ENCODE peak calls at places on chromosomes 1 and 21, in nine cellular contexts. One of them, this sample, is unnamed.

GRCh38 chr21:35940074-35940927 is 120.0 kb downstream of the SETD4 start:
- DNase-seq in sigmoid colon: peak
- DNase-seq in stomach: peak
- DNase-seq in esophagus muscularis mucosa: peak
- DNase-seq in prostate gland: peak
- DNase-seq in HepG2: peak
- DNase-seq in Panc1: peak
- DNase-seq in GM23338: peak
- DNase-seq in HCT116: peak
- DNase-seq in this sample: peak

GRCh38 chr1:243487036-243487648 is 231.3 kb downstream of the SDCCAG8 start:
- DNase-seq in esophagus muscularis mucosa: no peak
- DNase-seq in HCT116: no peak
- DNase-seq in prostate gland: no peak
- DNase-seq in GM23338: no peak
- DNase-seq in HepG2: no peak
- DNase-seq in stomach: no peak
- DNase-seq in Panc1: no peak
- DNase-seq in sigmoid colon: no peak
- DNase-seq in this sample: no peak

GRCh38 chr1:153752561-153753195 is 22.5 kb upstream of the SLC27A3 start:
- DNase-seq in prostate gland: no peak
- DNase-seq in GM23338: no peak
- DNase-seq in HCT116: no peak
- DNase-seq in stomach: no peak
- DNase-seq in esophagus muscularis mucosa: no peak
- DNase-seq in HepG2: no peak
- DNase-seq in Panc1: no peak
- DNase-seq in sigmoid colon: peak
- DNase-seq in this sample: peak

GRCh38 chr1:9589144-9589718 is 520 bp downstream of the TMEM201 start:
- DNase-seq in esophagus muscularis mucosa: no peak
- DNase-seq in HepG2: no peak
- DNase-seq in Panc1: no peak
- DNase-seq in sigmoid colon: no peak
- DNase-seq in stomach: peak
- DNase-seq in prostate gland: no peak
- DNase-seq in HCT116: no peak
- DNase-seq in GM23338: no peak
- DNase-seq in this sample: no peak

GRCh38 chr1:236465959-236466303 is 57.9 kb upstream of the LGALS8 start:
- DNase-seq in GM23338: no peak
- DNase-seq in prostate gland: peak
- DNase-seq in HepG2: no peak
- DNase-seq in stomach: no peak
- DNase-seq in HCT116: no peak
- DNase-seq in esophagus muscularis mucosa: no peak
- DNase-seq in sigmoid colon: no peak
- DNase-seq in Panc1: no peak
- DNase-seq in this sample: no peak

GRCh38 chr1:32754282-32755097 is 51.9 kb upstream of the SYNC start:
- DNase-seq in HCT116: no peak
- DNase-seq in prostate gland: peak
- DNase-seq in stomach: peak
- DNase-seq in Panc1: no peak
- DNase-seq in HepG2: no peak
- DNase-seq in sigmoid colon: no peak
- DNase-seq in esophagus muscularis mucosa: no peak
- DNase-seq in GM23338: peak
- DNase-seq in this sample: no peak

GRCh38 chr1:92411511-92411910 is 75.2 kb downstream of the GFI1 start:
- DNase-seq in Panc1: no peak
- DNase-seq in HCT116: no peak
- DNase-seq in stomach: no peak
- DNase-seq in esophagus muscularis mucosa: peak
- DNase-seq in GM23338: no peak
- DNase-seq in prostate gland: no peak
- DNase-seq in sigmoid colon: no peak
- DNase-seq in HepG2: no peak
- DNase-seq in this sample: no peak

GRCh38 chr1:225201447-225201846 is 226.4 kb downstream of the LBR start:
- DNase-seq in stomach: no peak
- DNase-seq in esophagus muscularis mucosa: no peak
- DNase-seq in GM23338: no peak
- DNase-seq in sigmoid colon: no peak
- DNase-seq in HCT116: no peak
- DNase-seq in prostate gland: no peak
- DNase-seq in HepG2: no peak
- DNase-seq in Panc1: no peak
- DNase-seq in this sample: no peak

DNA sequence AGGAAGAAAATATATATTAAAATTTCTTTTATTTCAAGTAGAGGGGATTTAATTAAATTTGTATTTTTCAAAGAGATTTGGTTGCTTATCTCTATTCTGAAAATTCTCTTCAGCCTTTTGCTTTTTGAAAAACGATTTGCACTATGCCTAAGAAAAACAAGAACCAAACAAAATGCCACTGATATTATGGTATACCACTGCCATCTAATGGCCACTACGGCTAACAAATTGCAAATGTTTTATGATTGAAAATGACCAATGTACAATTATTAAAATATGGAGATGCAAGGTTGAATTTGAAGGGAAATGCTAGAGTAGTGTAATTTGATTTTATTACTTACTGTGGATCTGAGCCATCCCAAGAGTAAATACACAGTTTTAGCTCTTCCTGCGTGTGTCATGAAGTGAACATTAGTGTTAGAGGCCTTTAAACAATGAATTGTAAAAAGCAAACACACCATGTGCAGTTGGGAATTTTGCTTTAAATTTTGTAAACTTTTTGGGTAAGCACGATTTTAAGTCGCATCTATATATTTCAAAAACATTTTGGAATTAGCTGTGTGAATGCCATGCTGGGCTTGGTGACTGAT is 137.4 kb upstream of the USP25 start:
- DNase-seq in Panc1: peak
- DNase-seq in esophagus muscularis mucosa: no peak
- DNase-seq in stomach: no peak
- DNase-seq in sigmoid colon: no peak
- DNase-seq in HCT116: peak
- DNase-seq in GM23338: peak
- DNase-seq in prostate gland: peak
- DNase-seq in HepG2: peak
- DNase-seq in this sample: no peak
- TF ChIP-seq CTCF in Panc1: peak
- TF ChIP-seq CTCF in esophagus muscularis mucosa: peak
- TF ChIP-seq CTCF in stomach: peak
- TF ChIP-seq CTCF in sigmoid colon: peak
- TF ChIP-seq CTCF in HCT116: peak
- TF ChIP-seq CTCF in GM23338: peak
- TF ChIP-seq CTCF in prostate gland: no peak
- TF ChIP-seq CTCF in HepG2: peak
- TF ChIP-seq CTCF in this sample: peak

DNA sequence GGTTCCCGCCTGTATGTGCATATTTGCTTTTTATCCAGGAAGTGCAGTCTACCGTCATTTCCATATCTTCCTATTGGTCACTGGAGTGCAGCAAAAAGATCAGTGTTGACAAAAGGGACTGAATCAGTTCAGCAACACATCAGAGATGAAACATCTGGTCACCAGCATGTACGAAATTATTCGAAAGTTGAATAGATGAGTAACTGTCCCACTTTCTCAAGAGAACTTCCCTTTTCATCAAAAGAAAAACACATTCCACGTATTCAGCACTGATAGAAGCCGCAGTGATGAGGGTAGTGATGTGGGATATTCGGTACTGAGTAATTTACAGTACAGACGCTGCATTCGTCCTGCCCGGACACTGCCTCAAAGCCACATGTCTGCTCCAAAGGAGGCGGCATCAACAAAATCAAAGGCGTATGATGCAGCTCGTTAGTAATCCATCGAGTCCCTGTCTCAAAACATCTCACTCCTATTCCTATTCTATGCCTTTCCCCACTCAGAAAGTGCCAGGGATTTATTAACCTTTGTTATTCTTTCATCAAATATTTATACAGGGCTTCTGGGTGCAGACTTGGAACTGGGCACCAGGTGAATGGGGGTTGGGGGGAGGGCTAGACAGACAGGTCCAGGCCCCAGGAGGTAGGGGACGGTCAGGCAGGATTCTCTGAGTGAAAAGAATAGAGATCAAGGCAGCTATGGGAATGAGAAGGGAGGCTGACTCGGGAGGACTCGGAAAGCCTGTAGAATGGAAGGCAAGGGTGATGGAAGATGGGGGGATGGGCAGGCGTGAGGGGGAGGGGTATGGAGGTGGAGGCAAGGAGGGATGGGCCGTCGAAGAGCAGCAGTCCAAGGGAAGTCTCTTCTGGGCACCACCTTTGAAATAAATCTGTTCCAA is 79.5 kb upstream of the SLC45A1 start:
- DNase-seq in Panc1: peak
- DNase-seq in sigmoid colon: no peak
- DNase-seq in esophagus muscularis mucosa: no peak
- DNase-seq in stomach: no peak
- DNase-seq in HepG2: peak
- DNase-seq in GM23338: peak
- DNase-seq in HCT116: no peak
- DNase-seq in prostate gland: no peak
- DNase-seq in this sample: no peak
- TF ChIP-seq POLR2AphosphoS5 in Panc1: peak
- TF ChIP-seq POLR2AphosphoS5 in sigmoid colon: no peak
- TF ChIP-seq POLR2AphosphoS5 in esophagus muscularis mucosa: peak
- TF ChIP-seq POLR2AphosphoS5 in stomach: no peak
- TF ChIP-seq POLR2AphosphoS5 in HepG2: no peak
- TF ChIP-seq POLR2AphosphoS5 in GM23338: no peak
- TF ChIP-seq POLR2AphosphoS5 in HCT116: no peak
- TF ChIP-seq POLR2AphosphoS5 in prostate gland: no peak
- TF ChIP-seq POLR2AphosphoS5 in this sample: no peak

GRCh38 chr1:8166436-8166835 is 140.3 kb upstream of the ERRFI1 start:
- DNase-seq in HepG2: no peak
- DNase-seq in Panc1: no peak
- DNase-seq in stomach: no peak
- DNase-seq in sigmoid colon: no peak
- DNase-seq in prostate gland: no peak
- DNase-seq in HCT116: no peak
- DNase-seq in esophagus muscularis mucosa: no peak
- DNase-seq in GM23338: no peak
- DNase-seq in this sample: no peak

GRCh38 chr1:8164670-8165069 is 138.6 kb upstream of the ERRFI1 start:
- DNase-seq in sigmoid colon: no peak
- DNase-seq in Panc1: no peak
- DNase-seq in stomach: no peak
- DNase-seq in HCT116: no peak
- DNase-seq in esophagus muscularis mucosa: no peak
- DNase-seq in GM23338: no peak
- DNase-seq in HepG2: no peak
- DNase-seq in prostate gland: no peak
- DNase-seq in this sample: no peak

GRCh38 chr1:8167936-8168335 is 141.8 kb upstream of the ERRFI1 start:
- DNase-seq in sigmoid colon: peak
- DNase-seq in Panc1: no peak
- DNase-seq in HCT116: no peak
- DNase-seq in esophagus muscularis mucosa: no peak
- DNase-seq in stomach: no peak
- DNase-seq in HepG2: no peak
- DNase-seq in GM23338: no peak
- DNase-seq in prostate gland: no peak
- DNase-seq in this sample: no peak

GRCh38 chr1:8163039-8163438 is 136.9 kb upstream of the ERRFI1 start:
- DNase-seq in stomach: no peak
- DNase-seq in HepG2: no peak
- DNase-seq in prostate gland: no peak
- DNase-seq in GM23338: no peak
- DNase-seq in sigmoid colon: no peak
- DNase-seq in esophagus muscularis mucosa: no peak
- DNase-seq in Panc1: no peak
- DNase-seq in HCT116: no peak
- DNase-seq in this sample: no peak

DNA sequence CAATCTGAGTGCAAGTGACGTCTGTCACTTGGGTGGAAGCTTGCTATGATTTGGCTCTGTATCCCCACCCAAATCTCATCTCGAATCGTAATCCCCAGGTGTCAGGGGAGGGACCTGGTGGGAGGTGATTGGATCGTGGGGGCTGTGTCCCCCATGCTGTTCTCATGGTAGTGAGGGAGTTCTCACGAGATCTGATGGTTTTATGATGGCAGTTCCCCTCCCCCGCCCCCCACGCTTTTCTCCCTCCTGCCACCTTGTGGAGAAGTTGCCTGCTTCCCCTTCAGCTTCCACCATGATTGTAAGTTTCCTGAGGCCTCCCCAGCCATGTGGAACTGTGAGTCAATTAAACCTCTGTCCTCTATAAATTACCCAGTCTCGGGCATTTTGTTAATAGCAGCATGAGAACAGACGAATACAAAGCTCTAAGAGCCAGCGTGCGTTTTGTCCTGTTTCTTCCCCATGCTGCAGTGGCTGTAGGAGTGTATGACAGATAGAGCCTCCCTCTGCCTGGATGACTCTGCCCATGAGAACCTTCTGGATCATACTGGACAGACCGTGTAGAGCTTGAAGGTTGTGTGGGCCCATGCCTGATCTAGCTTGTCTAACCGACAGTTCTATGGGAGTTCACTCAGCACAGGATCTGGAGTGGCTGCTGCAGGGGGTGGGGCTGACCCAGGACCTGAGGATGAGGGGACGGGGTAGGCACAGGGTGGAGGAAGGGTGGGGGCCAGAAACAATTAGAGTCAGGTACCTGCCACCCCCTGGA is 139.7 kb upstream of the ERRFI1 start:
- DNase-seq in HCT116: no peak
- DNase-seq in Panc1: no peak
- DNase-seq in prostate gland: no peak
- DNase-seq in stomach: no peak
- DNase-seq in GM23338: peak
- DNase-seq in sigmoid colon: no peak
- DNase-seq in HepG2: no peak
- DNase-seq in esophagus muscularis mucosa: no peak
- DNase-seq in this sample: no peak
- TF ChIP-seq CTCF in HCT116: peak
- TF ChIP-seq CTCF in Panc1: no peak
- TF ChIP-seq CTCF in prostate gland: no peak
- TF ChIP-seq CTCF in stomach: no peak
- TF ChIP-seq CTCF in GM23338: peak
- TF ChIP-seq CTCF in sigmoid colon: no peak
- TF ChIP-seq CTCF in HepG2: peak
- TF ChIP-seq CTCF in esophagus muscularis mucosa: peak
- TF ChIP-seq CTCF in this sample: no peak

DNA sequence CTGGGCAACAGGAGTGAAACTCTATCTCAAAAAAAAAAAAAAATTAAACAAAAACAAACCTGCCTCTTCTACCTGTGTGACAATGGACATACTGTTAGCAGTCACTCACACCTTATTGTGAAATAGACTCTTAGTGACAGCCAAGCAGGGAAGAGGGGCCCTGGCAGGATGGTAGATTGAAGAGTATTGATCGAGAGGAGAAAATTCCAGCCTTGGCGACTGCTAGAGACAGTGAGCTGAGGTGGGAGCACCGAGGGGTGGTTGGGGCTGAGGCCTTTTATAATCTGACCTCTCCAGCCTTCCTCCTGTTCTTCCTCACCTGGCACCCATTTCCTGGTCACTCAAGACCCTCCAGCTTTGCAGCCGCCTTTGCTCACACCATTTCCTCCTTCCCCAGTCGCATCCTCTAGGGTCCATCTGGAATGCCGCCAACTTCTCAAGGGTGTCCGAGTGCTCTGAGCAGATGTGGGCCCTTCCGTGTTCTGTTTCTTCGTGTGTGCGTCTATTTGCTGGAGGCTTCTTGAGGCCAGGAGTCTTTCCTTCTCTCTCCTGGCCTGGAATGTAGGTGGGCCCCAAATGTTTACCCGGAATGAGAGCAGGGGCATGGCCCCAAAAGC is 196.9 kb upstream of the TMEM51 start:
- DNase-seq in prostate gland: no peak
- DNase-seq in HCT116: no peak
- DNase-seq in esophagus muscularis mucosa: no peak
- DNase-seq in Panc1: no peak
- DNase-seq in GM23338: no peak
- DNase-seq in sigmoid colon: no peak
- DNase-seq in stomach: no peak
- DNase-seq in HepG2: peak
- DNase-seq in this sample: no peak
- TF ChIP-seq POLR2AphosphoS5 in prostate gland: no peak
- TF ChIP-seq POLR2AphosphoS5 in HCT116: no peak
- TF ChIP-seq POLR2AphosphoS5 in esophagus muscularis mucosa: no peak
- TF ChIP-seq POLR2AphosphoS5 in Panc1: no peak
- TF ChIP-seq POLR2AphosphoS5 in GM23338: no peak
- TF ChIP-seq POLR2AphosphoS5 in sigmoid colon: no peak
- TF ChIP-seq POLR2AphosphoS5 in stomach: no peak
- TF ChIP-seq POLR2AphosphoS5 in HepG2: no peak
- TF ChIP-seq POLR2AphosphoS5 in this sample: no peak

This sample was measured in vagina.